ENCODE peak calls at places on chromosomes 7 and 10, in seven cellular contexts. V is transverse colon, C is MCF 10A, N is AG10803, Q is right atrium auricular region, B is fibroblast of lung, A is body of pancreas. H is an unnamed sample.

GRCh38 chr10:58107506-58107905 is 160.2 kb downstream of the IPMK start:
- DNase-seq in V (no peak), C (peak), N (peak), Q (no peak), B (peak), A (no peak), H (peak)

GRCh38 chr7:106542550-106543220 is 118.3 kb downstream of the CCDC71L start:
- DNase-seq in V (peak), C (peak), N (peak), Q (peak), B (peak), A (peak), H (peak)

GRCh38 chr7:151240942-151241754 is 7.3 kb downstream of the SMARCD3 start:
- DNase-seq in V (no peak), C (no peak), N (no peak), Q (no peak), B (no peak), A (no peak), H (no peak)

GRCh38 chr10:93384006-93384405 is 98.1 kb downstream of the MYOF start:
- DNase-seq in V (no peak), C (peak), N (no peak), Q (no peak), B (no peak), A (no peak), H (no peak)

GRCh38 chr7:79453558-79454324 is at the start of gene MAGI2:
- DNase-seq in V (peak), C (no peak), N (peak), Q (peak), B (peak), A (peak), H (peak)

GRCh38 chr10:102455893-102456471 is 4.6 kb upstream of the C10orf95 start:
- DNase-seq in V (peak), C (peak), N (peak), Q (peak), B (peak), A (no peak), H (peak)

GRCh38 chr10:58299580-58299979 is 30.6 kb downstream of the CISD1 start:
- DNase-seq in V (peak), C (peak), N (peak), Q (no peak), B (peak), A (peak), H (peak)

GRCh38 chr10:128377988-128378387 is 251.8 kb upstream of the MKI67 start:
- DNase-seq in V (no peak), C (no peak), N (no peak), Q (no peak), B (no peak), A (no peak), H (no peak)

GRCh38 chr10:110965216-110965615 is 45.8 kb downstream of the SHOC2 start:
- DNase-seq in V (no peak), C (no peak), N (no peak), Q (no peak), B (no peak), A (no peak), H (no peak)

GRCh38 chr7:3112499-3113134 is 69.0 kb upstream of the CARD11 start:
- DNase-seq in V (no peak), C (no peak), N (no peak), Q (no peak), B (no peak), A (no peak), H (no peak)

GRCh38 chr7:141490474-141490873 is 60.7 kb upstream of the AGK start:
- DNase-seq in V (no peak), C (no peak), N (no peak), Q (no peak), B (no peak), A (no peak), H (no peak)

GRCh38 chr7:105202561-105203130 is 186.1 kb downstream of the SRPK2 start:
- DNase-seq in V (no peak), C (no peak), N (no peak), Q (no peak), B (peak), A (no peak), H (peak)

GRCh38 chr10:42543840-42544372 is 94.5 kb downstream of the ZNF33B start:
- DNase-seq in V (no peak), C (no peak), N (no peak), Q (no peak), B (no peak), A (no peak), H (no peak)

GRCh38 chr10:60940435-60940834 is 3.5 kb downstream of the RHOBTB1 start:
- DNase-seq in V (no peak), C (no peak), N (peak), Q (no peak), B (peak), A (no peak), H (no peak)

GRCh38 chr7:51477323-51477722 is 160.7 kb upstream of the COBL start:
- DNase-seq in V (no peak), C (no peak), N (no peak), Q (no peak), B (no peak), A (no peak), H (no peak)

GRCh38 chr10:11893749-11894278 is 70.7 kb downstream of the PROSER2 start:
- DNase-seq in V (no peak), C (no peak), N (no peak), Q (no peak), B (no peak), A (no peak), H (no peak)

GRCh38 chr7:85405016-85405415 is 218.2 kb upstream of the SEMA3D start:
- DNase-seq in V (no peak), C (no peak), N (peak), Q (no peak), B (no peak), A (no peak), H (no peak)

GRCh38 chr7:28224675-28225074 is 44.1 kb upstream of the JAZF1 start:
- DNase-seq in V (no peak), C (no peak), N (no peak), Q (no peak), B (no peak), A (no peak), H (no peak)

GRCh38 chr7:31058122-31058521 is 6.0 kb downstream of the ADCYAP1R1 start:
- DNase-seq in V (no peak), C (peak), N (peak), Q (no peak), B (peak), A (no peak), H (no peak)

GRCh38 chr7:33986951-33987948 is 81.9 kb downstream of the BMPER start:
- DNase-seq in V (no peak), C (peak), N (peak), Q (no peak), B (peak), A (no peak), H (peak)

GRCh38 chr10:58842860-58843376 is 330.2 kb downstream of the BICC1 start:
- DNase-seq in V (no peak), C (no peak), N (no peak), Q (no peak), B (no peak), A (no peak), H (no peak)

GRCh38 chr7:127251048-127251451 is 1.7 kb downstream of the GRM8 start:
- DNase-seq in V (no peak), C (no peak), N (no peak), Q (no peak), B (no peak), A (no peak), H (no peak)

GRCh38 chr7:127252380-127252718 is 392 bp downstream of the GRM8 start:
- DNase-seq in V (no peak), C (no peak), N (no peak), Q (no peak), B (no peak), A (no peak), H (no peak)

GRCh38 chr7:127251458-127252379 is 1.0 kb downstream of the GRM8 start:
- DNase-seq in V (peak), C (no peak), N (no peak), Q (no peak), B (no peak), A (peak), H (no peak)

GRCh38 chr7:127252736-127253288 is at the start of gene GRM8:
- DNase-seq in V (peak), C (no peak), N (peak), Q (no peak), B (peak), A (peak), H (peak)

GRCh38 chr7:127250312-127251047 is 2.3 kb downstream of the GRM8 start:
- DNase-seq in V (no peak), C (no peak), N (no peak), Q (no peak), B (no peak), A (no peak), H (no peak)
- TF ChIP-seq CTCF in V (no peak), C (no peak), N (no peak), Q (no peak), B (no peak), A (no peak), H (no peak)

GRCh38 chr7:138459300-138460175 is 521 bp upstream of the TRIM24 start:
- DNase-seq in V (peak), C (peak), N (peak), Q (peak), B (no peak), A (peak), H (peak)
- TF ChIP-seq CTCF in V (peak), C (peak), N (peak), Q (no peak), B (no peak), A (peak), H (peak)

DNA sequence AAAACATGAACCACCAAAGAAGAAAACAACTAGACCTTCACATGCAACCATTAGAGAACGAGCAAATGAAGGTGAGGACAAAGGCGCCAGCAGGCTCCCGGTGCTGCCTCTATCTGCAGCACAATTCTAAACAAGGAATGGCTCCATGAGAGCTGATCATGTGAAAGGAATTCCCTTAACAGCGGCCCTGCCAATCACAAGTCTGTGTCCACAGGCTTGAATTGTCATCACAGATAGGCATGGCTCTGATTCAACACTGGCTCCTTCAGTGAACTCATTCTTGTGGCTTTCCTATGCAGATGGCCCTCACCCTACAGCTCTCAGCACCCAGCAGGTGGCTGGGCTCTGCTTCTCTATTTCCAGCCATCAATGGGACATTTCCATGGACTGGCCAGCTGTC is 36.3 kb downstream of the LAMB1 start:
- DNase-seq in V (no peak), C (peak), N (peak), Q (no peak), B (peak), A (no peak), H (peak)
- TF ChIP-seq CTCF in V (no peak), C (no peak), N (peak), Q (no peak), B (no peak), A (no peak), H (peak)

GRCh38 chr10:77639756-77640155 is 2.1 kb upstream of the KCNMA1 start:
- DNase-seq in V (no peak), C (no peak), N (no peak), Q (no peak), B (no peak), A (no peak), H (no peak)

GRCh38 chr10:77640167-77640566 is 2.6 kb upstream of the KCNMA1 start:
- DNase-seq in V (no peak), C (no peak), N (no peak), Q (no peak), B (no peak), A (no peak), H (no peak)

GRCh38 chr10:77637474-77637985 is at the start of gene KCNMA1:
- DNase-seq in V (peak), C (no peak), N (peak), Q (no peak), B (peak), A (peak), H (peak)

GRCh38 chr10:77637986-77638765 is 568 bp upstream of the KCNMA1 start:
- DNase-seq in V (peak), C (no peak), N (peak), Q (no peak), B (peak), A (peak), H (peak)

DNA sequence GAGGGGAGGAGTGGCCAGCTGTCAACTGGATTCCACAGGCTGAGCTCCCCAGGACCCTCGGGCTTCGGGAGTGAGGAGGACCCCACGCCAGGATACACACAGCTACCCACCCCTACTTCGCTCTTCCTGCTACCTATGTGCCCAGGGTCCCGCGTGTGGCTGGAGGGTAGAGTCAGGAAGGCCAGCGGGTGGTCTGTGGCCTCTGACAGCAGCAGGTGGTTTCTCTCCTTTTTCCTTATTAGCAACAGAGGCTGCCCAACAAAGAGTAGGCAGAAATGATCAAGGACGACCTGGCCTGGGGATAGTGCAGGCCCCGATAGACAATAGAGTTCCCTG is 1.1 kb upstream of the KCNMA1 start:
- DNase-seq in V (no peak), C (no peak), N (no peak), Q (no peak), B (no peak), A (no peak), H (no peak)
- TF ChIP-seq CTCF in V (no peak), C (no peak), N (no peak), Q (no peak), B (no peak), A (no peak), H (no peak)

GRCh38 chr7:113015038-113015645 is 71.5 kb downstream of the GPR85 start:
- DNase-seq in V (no peak), C (peak), N (peak), Q (no peak), B (peak), A (no peak), H (peak)
- TF ChIP-seq CTCF in V (no peak), C (no peak), N (peak), Q (no peak), B (no peak), A (peak), H (peak)